ENCODE peak calls at places on chromosome 11, in nine cellular contexts. Y is lower leg skin, L is IMR-90, J is A549, M is H54, Q is sigmoid colon, N is NB4, W is testis, O is endothelial cell of umbilical vein. Z is an unnamed sample.

GRCh38 chr11:78350101-78350645 is 67.4 kb downstream of the GAB2 start:
- DNase-seq in Y (no peak), L (peak), J (no peak), M (no peak), Q (peak), N (peak), W (no peak), O (peak), Z (no peak)

GRCh38 chr11:125380756-125381445 is 115.2 kb downstream of the FEZ1 start:
- DNase-seq in Y (no peak), L (no peak), J (no peak), M (no peak), Q (no peak), N (no peak), W (no peak), O (no peak), Z (no peak)

GRCh38 chr11:13009476-13009920 is 382 bp downstream of the RASSF10 start:
- DNase-seq in Y (no peak), L (no peak), J (no peak), M (no peak), Q (no peak), N (no peak), W (no peak), O (peak), Z (no peak)

GRCh38 chr11:77800445-77800844 is 20.1 kb downstream of the RSF1 start:
- DNase-seq in Y (no peak), L (no peak), J (no peak), M (no peak), Q (no peak), N (peak), W (no peak), O (no peak), Z (no peak)

GRCh38 chr11:22539851-22540376 is 85.7 kb downstream of the FANCF start:
- DNase-seq in Y (no peak), L (peak), J (no peak), M (no peak), Q (no peak), N (peak), W (no peak), O (peak), Z (no peak)

GRCh38 chr11:105211806-105212531 is 72.4 kb upstream of the CARD18 start:
- DNase-seq in Y (no peak), L (peak), J (no peak), M (no peak), Q (no peak), N (no peak), W (no peak), O (peak), Z (no peak)

GRCh38 chr11:96899971-96900370 is 510.2 kb downstream of the JRKL start:
- DNase-seq in Y (no peak), L (no peak), J (no peak), M (no peak), Q (no peak), N (no peak), W (no peak), O (no peak), Z (no peak)

GRCh38 chr11:128936546-128937275 is 6.0 kb downstream of the TP53AIP1 start:
- DNase-seq in Y (no peak), L (no peak), J (no peak), M (no peak), Q (no peak), N (no peak), W (no peak), O (no peak), Z (no peak)

GRCh38 chr11:81932303-81932702 is 801.4 kb downstream of the FAM181B start:
- DNase-seq in Y (no peak), L (no peak), J (no peak), M (no peak), Q (no peak), N (no peak), W (no peak), O (no peak), Z (no peak)

GRCh38 chr11:86676533-86677154 is 4.2 kb upstream of the ME3 start:
- DNase-seq in Y (no peak), L (no peak), J (peak), M (no peak), Q (no peak), N (peak), W (no peak), O (no peak), Z (no peak)

GRCh38 chr11:59756845-59757244 is 1.7 kb downstream of the STX3 start:
- DNase-seq in Y (peak), L (peak), J (peak), M (no peak), Q (peak), N (peak), W (peak), O (no peak), Z (peak)

GRCh38 chr11:125128450-125128849 is 17.0 kb upstream of the TMEM218 start:
- DNase-seq in Y (no peak), L (peak), J (no peak), M (no peak), Q (no peak), N (no peak), W (no peak), O (no peak), Z (no peak)

GRCh38 chr11:132941024-132941646 is 591.2 kb downstream of the OPCML start:
- DNase-seq in Y (no peak), L (peak), J (no peak), M (no peak), Q (no peak), N (peak), W (peak), O (peak), Z (peak)

GRCh38 chr11:132943737-132944556 is 588.4 kb downstream of the OPCML start:
- DNase-seq in Y (no peak), L (no peak), J (no peak), M (no peak), Q (no peak), N (no peak), W (peak), O (no peak), Z (no peak)

GRCh38 chr11:132943325-132943736 is 589.0 kb downstream of the OPCML start:
- DNase-seq in Y (no peak), L (no peak), J (no peak), M (no peak), Q (no peak), N (no peak), W (no peak), O (no peak), Z (no peak)

GRCh38 chr11:132941761-132942160 is 590.5 kb downstream of the OPCML start:
- DNase-seq in Y (no peak), L (no peak), J (no peak), M (no peak), Q (no peak), N (no peak), W (no peak), O (no peak), Z (no peak)

DNA sequence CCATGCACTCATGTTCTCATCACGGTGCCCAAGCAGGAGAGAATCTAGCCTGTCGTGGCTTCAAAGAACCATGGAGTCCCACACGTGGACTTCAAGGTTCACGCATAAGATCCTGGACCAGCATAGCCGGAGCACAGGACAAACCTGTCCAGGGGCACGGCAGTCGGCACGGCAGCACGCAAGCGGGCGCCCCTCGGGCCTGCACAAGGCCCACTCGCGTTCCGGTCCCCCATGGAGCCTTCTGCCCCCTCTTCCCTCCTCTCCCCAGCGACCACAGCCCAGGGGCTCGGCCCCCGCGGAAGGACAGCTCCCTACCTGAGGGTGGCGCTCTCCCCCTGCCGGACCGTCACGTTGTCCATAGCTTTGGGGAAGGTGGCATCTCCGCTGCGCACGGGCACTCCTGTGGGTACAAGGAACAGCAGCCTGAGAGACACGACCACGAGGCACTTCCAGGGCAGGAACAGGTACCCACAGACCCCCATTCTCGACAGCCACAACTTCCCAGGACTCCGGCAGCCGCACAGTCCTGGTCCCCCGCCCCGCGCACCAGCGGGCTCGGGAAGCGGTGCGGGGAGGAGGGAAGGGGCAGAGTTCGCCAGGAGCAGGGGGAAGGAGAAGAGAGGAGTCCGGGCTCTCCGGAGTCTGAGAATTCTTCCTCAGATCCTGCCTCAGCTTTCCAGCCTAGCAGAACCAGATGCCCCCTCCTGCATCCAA is 589.5 kb downstream of the OPCML start:
- DNase-seq in Y (no peak), L (no peak), J (no peak), M (no peak), Q (no peak), N (no peak), W (peak), O (no peak), Z (no peak)
- TF ChIP-seq POLR2A in Y (no peak), L (no peak), J (no peak), M (no peak), Q (no peak), N (no peak), W (no peak), O (no peak), Z (no peak)

GRCh38 chr11:68212421-68213134 is 518 bp downstream of the KMT5B start:
- DNase-seq in Y (peak), L (peak), J (peak), M (peak), Q (peak), N (peak), W (peak), O (peak), Z (peak)
- TF ChIP-seq POLR2A in Y (no peak), L (no peak), J (peak), M (peak), Q (no peak), N (no peak), W (no peak), O (no peak), Z (no peak)

DNA sequence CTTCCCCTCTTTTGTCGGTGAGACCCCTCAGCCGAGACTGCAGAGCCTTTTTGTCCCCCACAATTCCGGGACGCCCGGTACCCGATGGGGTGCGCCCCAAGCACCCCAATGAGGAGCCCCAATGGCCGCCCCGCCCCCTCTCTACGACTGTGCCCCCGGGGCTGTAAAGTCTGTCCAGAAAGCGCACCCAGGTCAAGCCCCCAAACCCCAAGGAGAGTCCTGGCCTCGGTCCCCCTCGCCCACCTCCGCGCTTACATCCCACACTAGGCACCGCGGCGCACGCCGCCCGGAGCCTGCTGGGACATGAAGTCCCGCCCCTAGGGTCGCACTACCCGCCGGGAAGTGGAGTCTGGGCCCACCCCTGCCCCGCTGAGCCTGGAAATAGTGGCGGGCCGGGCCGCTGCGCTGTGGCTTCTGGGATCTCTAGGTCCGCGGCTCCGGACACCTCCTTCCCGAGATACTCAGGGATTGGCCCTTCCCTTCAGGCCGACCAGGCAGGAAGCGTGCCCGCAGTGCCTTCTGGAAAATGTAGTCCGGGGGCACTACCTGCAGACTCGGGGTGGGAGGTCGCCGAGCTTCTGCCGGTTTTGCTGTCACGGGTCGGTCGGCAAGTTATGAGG is at the start of gene MEN1:
- DNase-seq in Y (peak), L (peak), J (peak), M (peak), Q (peak), N (peak), W (peak), O (peak), Z (peak)
- TF ChIP-seq POLR2A in Y (peak), L (peak), J (peak), M (peak), Q (peak), N (peak), W (no peak), O (peak), Z (no peak)

GRCh38 chr11:65109231-65110198 is 2.2 kb upstream of the TM7SF2 start:
- DNase-seq in Y (no peak), L (no peak), J (no peak), M (no peak), Q (no peak), N (no peak), W (no peak), O (no peak), Z (no peak)
- TF ChIP-seq POLR2A in Y (no peak), L (no peak), J (no peak), M (no peak), Q (no peak), N (peak), W (no peak), O (no peak), Z (no peak)

DNA sequence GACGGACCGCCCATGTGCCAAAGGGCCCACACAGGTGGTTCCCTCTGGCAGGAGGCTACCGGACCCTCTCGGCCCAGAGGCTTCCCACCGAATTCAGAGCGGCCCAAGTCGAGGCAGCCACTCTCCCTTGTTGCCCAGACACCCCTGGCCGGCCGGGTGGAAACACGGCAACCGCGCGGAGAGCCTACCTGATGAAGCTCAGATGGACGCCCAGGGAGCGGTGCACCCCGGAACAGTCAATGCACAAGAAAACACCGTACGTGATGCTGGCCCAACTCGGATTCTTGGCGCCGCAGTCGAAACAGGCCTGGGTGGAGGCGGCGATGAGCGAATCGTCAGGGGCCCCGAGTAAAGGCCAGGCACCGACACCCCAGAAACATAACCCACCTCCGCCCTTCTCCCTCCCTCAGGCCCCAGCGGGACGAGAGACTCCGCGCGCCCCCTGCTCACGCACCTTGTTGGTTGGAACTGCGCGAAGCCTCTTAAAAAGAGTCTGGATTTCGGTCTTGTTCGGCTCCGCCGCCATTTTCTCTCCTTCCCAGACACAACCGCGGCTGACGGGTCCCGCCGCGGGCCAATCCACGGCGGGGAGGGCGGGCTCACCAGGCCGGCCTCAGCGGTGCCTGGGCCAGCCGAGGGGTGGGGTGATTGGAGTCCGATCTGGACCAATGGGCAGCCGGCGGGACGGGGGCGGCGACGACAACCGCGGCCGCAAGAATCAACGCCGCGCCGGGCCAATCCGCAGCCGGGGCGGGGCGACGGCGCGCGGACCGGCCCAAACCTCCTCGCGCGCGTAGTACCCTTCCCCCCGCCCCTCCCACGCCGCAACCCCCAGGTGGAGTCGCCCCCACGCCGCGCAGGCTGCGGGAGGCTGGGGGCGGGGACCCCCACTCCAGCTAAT is at the start of gene ARFGAP2:
- DNase-seq in Y (peak), L (peak), J (peak), M (peak), Q (peak), N (peak), W (peak), O (peak), Z (peak)
- TF ChIP-seq POLR2A in Y (no peak), L (peak), J (peak), M (no peak), Q (peak), N (peak), W (no peak), O (peak), Z (peak)

GRCh38 chr11:33701831-33702230 is 1.2 kb upstream of the C11orf91 start:
- DNase-seq in Y (no peak), L (peak), J (peak), M (no peak), Q (no peak), N (no peak), W (peak), O (peak), Z (no peak)
- TF ChIP-seq POLR2A in Y (no peak), L (peak), J (no peak), M (no peak), Q (no peak), N (no peak), W (no peak), O (peak), Z (no peak)

GRCh38 chr11:19679952-19680823 is 32.4 kb upstream of the NAV2 start:
- DNase-seq in Y (peak), L (peak), J (peak), M (peak), Q (peak), N (no peak), W (peak), O (peak), Z (no peak)
- TF ChIP-seq POLR2A in Y (no peak), L (no peak), J (no peak), M (no peak), Q (no peak), N (no peak), W (no peak), O (no peak), Z (no peak)

GRCh38 chr11:58578635-58579191 is at the start of gene ZFP91:
- DNase-seq in Y (peak), L (peak), J (peak), M (peak), Q (peak), N (peak), W (peak), O (peak), Z (peak)
- TF ChIP-seq POLR2A in Y (peak), L (no peak), J (peak), M (peak), Q (peak), N (no peak), W (peak), O (no peak), Z (no peak)

Z was measured in GM12891.